ENCODE peak calls at places on chromosomes 3 and 15, in four cellular contexts. One of them, this sample, is unnamed.

GRCh38 chr3:182596673-182597410 is 196.5 kb upstream of the ATP11B start:
- DNase-seq in H1: no peak
- DNase-seq in HepG2: no peak
- DNase-seq in K562: no peak
- DNase-seq in this sample: no peak

GRCh38 chr3:31504230-31504629 is 28.5 kb upstream of the STT3B start:
- DNase-seq in HepG2: peak
- DNase-seq in K562: no peak
- DNase-seq in H1: no peak
- DNase-seq in this sample: no peak

GRCh38 chr3:154040283-154040682 is 80.9 kb upstream of the ARHGEF26 start:
- DNase-seq in H1: no peak
- DNase-seq in K562: no peak
- DNase-seq in HepG2: peak
- DNase-seq in this sample: no peak

GRCh38 chr3:197345381-197345780 is 47.0 kb upstream of the DLG1 start:
- DNase-seq in H1: no peak
- DNase-seq in HepG2: no peak
- DNase-seq in K562: no peak
- DNase-seq in this sample: no peak

GRCh38 chr3:173502983-173503568 is 105.5 kb downstream of the NLGN1 start:
- DNase-seq in K562: no peak
- DNase-seq in HepG2: no peak
- DNase-seq in H1: no peak
- DNase-seq in this sample: no peak

GRCh38 chr3:98972155-98972554 is 70.7 kb upstream of the DCBLD2 start:
- DNase-seq in K562: no peak
- DNase-seq in HepG2: peak
- DNase-seq in H1: no peak
- DNase-seq in this sample: no peak

GRCh38 chr3:99023590-99024192 is 122.2 kb upstream of the DCBLD2 start:
- DNase-seq in K562: peak
- DNase-seq in H1: no peak
- DNase-seq in HepG2: peak
- DNase-seq in this sample: no peak

GRCh38 chr15:51319539-51319938 is 18.9 kb downstream of the CYP19A1 start:
- DNase-seq in HepG2: no peak
- DNase-seq in K562: no peak
- DNase-seq in H1: no peak
- DNase-seq in this sample: no peak

GRCh38 chr15:88104357-88104756 is 152.2 kb downstream of the NTRK3 start:
- DNase-seq in H1: no peak
- DNase-seq in K562: no peak
- DNase-seq in HepG2: no peak
- DNase-seq in this sample: no peak

GRCh38 chr15:27490867-27491595 is 520.0 kb downstream of the GABRG3 start:
- DNase-seq in K562: no peak
- DNase-seq in HepG2: no peak
- DNase-seq in H1: no peak
- DNase-seq in this sample: no peak

GRCh38 chr15:87866961-87867360 is 389.6 kb downstream of the NTRK3 start:
- DNase-seq in HepG2: no peak
- DNase-seq in K562: no peak
- DNase-seq in H1: no peak
- DNase-seq in this sample: no peak

GRCh38 chr3:14216257-14217048 is 37.8 kb downstream of the LSM3 start:
- DNase-seq in HepG2: peak
- DNase-seq in H1: peak
- DNase-seq in K562: no peak
- DNase-seq in this sample: no peak

GRCh38 chr15:68299436-68299835 is 21.9 kb downstream of the FEM1B start:
- DNase-seq in H1: no peak
- DNase-seq in K562: no peak
- DNase-seq in HepG2: no peak
- DNase-seq in this sample: no peak

GRCh38 chr3:8441969-8442559 is 59.6 kb upstream of the LMCD1 start:
- DNase-seq in K562: peak
- DNase-seq in HepG2: peak
- DNase-seq in H1: peak
- DNase-seq in this sample: no peak

GRCh38 chr3:69081583-69082262 is 1.6 kb upstream of the UBA3 start:
- DNase-seq in H1: no peak
- DNase-seq in K562: peak
- DNase-seq in HepG2: no peak
- DNase-seq in this sample: peak

GRCh38 chr15:89090791-89091666 is 2.8 kb downstream of the ABHD2 start:
- DNase-seq in HepG2: no peak
- DNase-seq in H1: no peak
- DNase-seq in K562: no peak
- DNase-seq in this sample: no peak

GRCh38 chr3:71940523-71940922 is 155.6 kb upstream of the PROK2 start:
- DNase-seq in H1: no peak
- DNase-seq in K562: no peak
- DNase-seq in HepG2: no peak
- DNase-seq in this sample: no peak

GRCh38 chr3:71542548-71543370 is 40.8 kb downstream of the FOXP1 start:
- DNase-seq in H1: no peak
- DNase-seq in K562: peak
- DNase-seq in HepG2: no peak
- DNase-seq in this sample: no peak

GRCh38 chr3:185687479-185687878 is 101.4 kb downstream of the SENP2 start:
- DNase-seq in HepG2: no peak
- DNase-seq in H1: no peak
- DNase-seq in K562: no peak
- DNase-seq in this sample: no peak

GRCh38 chr15:101359365-101359947 is 64.4 kb upstream of the SNRPA1 start:
- DNase-seq in HepG2: no peak
- DNase-seq in K562: no peak
- DNase-seq in H1: no peak
- DNase-seq in this sample: no peak

GRCh38 chr3:10160925-10161324 is 3.8 kb upstream of the IRAK2 start:
- DNase-seq in H1: no peak
- DNase-seq in HepG2: no peak
- DNase-seq in K562: peak
- DNase-seq in this sample: no peak

GRCh38 chr3:16468114-16469098 is 45.1 kb downstream of the RFTN1 start:
- DNase-seq in HepG2: no peak
- DNase-seq in H1: no peak
- DNase-seq in K562: no peak
- DNase-seq in this sample: no peak

GRCh38 chr3:16464499-16465150 is 48.9 kb downstream of the RFTN1 start:
- DNase-seq in HepG2: no peak
- DNase-seq in H1: no peak
- DNase-seq in K562: no peak
- DNase-seq in this sample: no peak

GRCh38 chr3:16466822-16467221 is 46.7 kb downstream of the RFTN1 start:
- DNase-seq in K562: no peak
- DNase-seq in H1: no peak
- DNase-seq in HepG2: no peak
- DNase-seq in this sample: no peak

GRCh38 chr3:16470590-16470989 is 42.9 kb downstream of the RFTN1 start:
- DNase-seq in H1: no peak
- DNase-seq in HepG2: no peak
- DNase-seq in K562: no peak
- DNase-seq in this sample: no peak

GRCh38 chr3:16467368-16467767 is 46.1 kb downstream of the RFTN1 start:
- DNase-seq in H1: no peak
- DNase-seq in HepG2: no peak
- DNase-seq in K562: no peak
- DNase-seq in this sample: peak
- TF ChIP-seq CEBPB in H1: no peak
- TF ChIP-seq CEBPB in HepG2: no peak
- TF ChIP-seq CEBPB in K562: no peak
- TF ChIP-seq CEBPB in this sample: no peak

DNA sequence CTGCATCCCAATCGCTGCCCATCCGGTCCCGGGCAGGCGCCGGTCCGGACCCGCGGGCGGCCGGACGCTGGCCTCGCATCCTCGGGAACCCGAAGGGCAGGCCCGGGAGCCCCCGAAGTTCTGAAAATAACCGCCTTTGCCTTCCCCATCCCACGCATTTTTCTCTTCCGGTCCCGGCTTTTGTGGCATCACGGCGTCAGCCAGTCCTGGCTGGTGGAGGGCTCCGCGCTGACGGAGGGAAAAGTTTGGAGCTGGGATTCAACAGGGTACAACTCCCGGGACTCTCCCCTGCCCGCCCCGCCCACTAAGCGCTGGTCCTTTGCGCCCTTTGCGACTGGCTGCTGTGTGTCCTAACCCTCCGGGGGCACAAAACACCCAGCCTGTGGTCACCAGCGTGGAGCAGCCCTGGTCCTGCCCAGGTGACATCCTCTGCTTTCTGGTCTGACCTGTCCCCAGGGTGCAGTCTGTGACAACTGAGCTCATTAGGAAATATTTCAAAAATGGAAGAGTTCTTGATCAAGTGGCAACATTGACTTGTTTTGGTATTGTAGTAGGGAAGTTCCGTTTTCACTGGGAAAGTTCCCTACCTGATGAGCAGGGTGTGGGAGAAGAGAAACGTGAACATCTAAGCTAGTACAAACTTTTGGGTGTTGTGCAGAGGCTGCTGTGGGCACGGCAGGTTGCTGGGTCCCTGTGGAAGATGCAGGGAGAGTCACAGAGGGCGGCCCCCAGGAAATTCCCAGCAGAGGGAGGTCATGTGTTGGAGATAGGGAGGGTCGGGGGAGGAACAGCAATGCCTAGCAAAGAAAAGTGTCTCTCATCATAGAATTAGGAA is 754 bp downstream of the ARNT2 start:
- DNase-seq in H1: no peak
- DNase-seq in HepG2: no peak
- DNase-seq in K562: no peak
- DNase-seq in this sample: no peak
- TF ChIP-seq GABPA in H1: no peak
- TF ChIP-seq GABPA in HepG2: no peak
- TF ChIP-seq GABPA in K562: no peak
- TF ChIP-seq GABPA in this sample: no peak

GRCh38 chr3:111735271-111735758 is 123.8 kb upstream of the PHLDB2 start:
- DNase-seq in K562: no peak
- DNase-seq in H1: no peak
- DNase-seq in HepG2: peak
- DNase-seq in this sample: no peak
- TF ChIP-seq CEBPB in K562: no peak
- TF ChIP-seq CEBPB in H1: no peak
- TF ChIP-seq CEBPB in HepG2: peak
- TF ChIP-seq CEBPB in this sample: no peak

GRCh38 chr3:39291903-39292329 is 12.1 kb upstream of the CX3CR1 start:
- DNase-seq in H1: peak
- DNase-seq in HepG2: peak
- DNase-seq in K562: peak
- DNase-seq in this sample: no peak
- TF ChIP-seq GABPA in H1: no peak
- TF ChIP-seq GABPA in HepG2: no peak
- TF ChIP-seq GABPA in K562: no peak
- TF ChIP-seq GABPA in this sample: no peak

DNA sequence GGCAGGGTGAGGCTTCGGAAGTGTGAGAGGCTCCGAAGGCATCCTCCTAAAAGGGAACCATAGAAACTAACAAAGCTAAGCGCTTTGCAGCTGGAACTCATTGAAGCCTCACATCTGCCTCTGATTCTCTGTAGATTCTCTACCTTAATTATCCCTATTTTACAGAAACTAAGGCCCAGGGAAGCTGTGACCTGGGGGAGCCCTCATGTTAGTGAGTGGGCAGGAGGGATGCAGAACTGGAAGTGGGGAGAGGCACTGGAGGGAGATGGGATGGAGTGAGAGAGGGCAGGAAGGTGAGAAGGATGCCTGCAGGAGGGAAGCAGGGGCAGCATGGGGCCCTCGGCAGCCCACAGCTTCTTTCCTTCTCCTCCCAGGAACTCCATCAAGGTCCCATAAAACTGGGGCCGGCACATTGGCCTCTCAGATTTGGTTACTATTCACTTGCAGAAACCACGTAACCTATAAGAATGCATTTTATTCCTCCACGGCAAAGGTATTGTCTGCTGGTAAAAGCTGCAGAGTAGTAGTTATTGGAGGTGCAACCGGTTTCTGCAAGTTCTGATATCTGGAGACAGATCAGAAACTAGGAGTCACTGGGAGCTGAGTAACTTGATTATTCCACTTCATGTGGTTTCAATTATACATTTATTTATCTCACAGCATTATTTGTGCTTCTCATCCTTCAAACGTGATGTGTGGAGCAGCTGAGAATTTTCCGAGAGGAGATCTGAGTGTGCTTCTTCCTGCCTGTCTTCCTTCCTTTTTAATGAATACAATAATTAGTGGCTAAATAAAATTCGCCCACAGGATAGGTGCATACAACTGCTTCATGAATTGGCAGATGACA is 24.0 kb upstream of the CHCHD6 start:
- DNase-seq in K562: no peak
- DNase-seq in HepG2: no peak
- DNase-seq in H1: no peak
- DNase-seq in this sample: no peak
- TF ChIP-seq CEBPB in K562: no peak
- TF ChIP-seq CEBPB in HepG2: no peak
- TF ChIP-seq CEBPB in H1: no peak
- TF ChIP-seq CEBPB in this sample: no peak

This sample was measured in GM12878.